ENCODE peak calls at places on chromosomes 3 and 15, in eight cellular contexts. M is cerebellar cortex; W is right lobe of liver; D is NCI-H748 treated with DMSO at 0.1 percent for 48 hours; E is activated T-helper 1 cell treated with Interleukin-2 at 50 U/mL for 16 hours; K is NAMALWA; H is stimulated activated CD4-positive, alpha-beta T cell treated with anti-CD3 and anti-CD28 coated beads, Interleukin-2, amount 100 ng/mL, for 48 hours; U is psoas muscle. S is an unnamed sample.

GRCh38 chr3:149167898-149168297 is 38.5 kb downstream of the HPS3 start:
- DNase-seq in M (no peak), W (no peak), D (no peak), E (no peak), K (no peak), H (no peak), U (no peak), S (no peak)

GRCh38 chr3:11662392-11662990 is 18.8 kb upstream of the VGLL4 start:
- DNase-seq in M (no peak), W (no peak), D (no peak), E (no peak), K (no peak), H (no peak), U (no peak), S (peak; percentile 62)

GRCh38 chr3:134354612-134355275 is 19.5 kb downstream of the AMOTL2 start:
- DNase-seq in M (peak; percentile 75), W (no peak), D (no peak), E (no peak), K (no peak), H (no peak), U (peak; percentile 27), S (no peak)

GRCh38 chr15:44729394-44729913 is 6.9 kb upstream of the TRIM69 start:
- DNase-seq in M (peak; percentile 37), W (peak; percentile 60), D (peak; percentile 29), E (no peak), K (peak; percentile 67), H (no peak), U (peak; percentile 54), S (peak; percentile 60)

GRCh38 chr15:84631706-84632272 is 22.3 kb downstream of the WDR73 start:
- DNase-seq in M (no peak), W (no peak), D (no peak), E (no peak), K (no peak), H (no peak), U (no peak), S (no peak)

GRCh38 chr15:98933376-98933775 is 74.2 kb downstream of the PGPEP1L start:
- DNase-seq in M (no peak), W (no peak), D (no peak), E (no peak), K (no peak), H (no peak), U (no peak), S (no peak)

GRCh38 chr3:122947086-122947611 is 80.4 kb downstream of the SEMA5B start:
- DNase-seq in M (no peak), W (no peak), D (no peak), E (no peak), K (no peak), H (no peak), U (no peak), S (no peak)

GRCh38 chr3:108493862-108494261 is 16.5 kb downstream of the MYH15 start:
- DNase-seq in M (no peak), W (no peak), D (no peak), E (no peak), K (no peak), H (no peak), U (no peak), S (peak; percentile 32)

GRCh38 chr15:71806452-71806931 is 3.9 kb upstream of the NR2E3 start:
- DNase-seq in M (no peak), W (no peak), D (no peak), E (no peak), K (no peak), H (no peak), U (no peak), S (peak; percentile 37)

GRCh38 chr15:69557340-69558137 is 104.9 kb downstream of the RPLP1 start:
- DNase-seq in M (no peak), W (peak; percentile 90), D (peak; percentile 90), E (no peak), K (no peak), H (no peak), U (no peak), S (no peak)

GRCh38 chr3:103389356-103389755 is 954.5 kb downstream of the ZPLD1 start:
- DNase-seq in M (no peak), W (no peak), D (no peak), E (no peak), K (no peak), H (no peak), U (no peak), S (no peak)

GRCh38 chr3:71846189-71846588 is 61.2 kb upstream of the PROK2 start:
- DNase-seq in M (no peak), W (no peak), D (no peak), E (no peak), K (no peak), H (no peak), U (no peak), S (no peak)

GRCh38 chr3:160379628-160380214 is 19.3 kb downstream of the IFT80 start:
- DNase-seq in M (no peak), W (no peak), D (no peak), E (no peak), K (no peak), H (no peak), U (no peak), S (peak; percentile 67)

GRCh38 chr3:53242642-53243041 is 13.2 kb downstream of the TKT start:
- DNase-seq in M (no peak), W (no peak), D (no peak), E (no peak), K (no peak), H (no peak), U (no peak), S (no peak)

GRCh38 chr15:90101130-90101968 is 919 bp downstream of the IDH2 start:
- DNase-seq in M (peak; percentile 83), W (peak; percentile 91), D (peak; percentile 0), E (no peak), K (peak; percentile 44), H (no peak), U (peak; percentile 73), S (peak; percentile 87)

GRCh38 chr15:25728816-25729215 is 134.3 kb downstream of the ATP10A start:
- DNase-seq in M (no peak), W (peak; percentile 20), D (no peak), E (no peak), K (no peak), H (no peak), U (no peak), S (no peak)

GRCh38 chr3:190807719-190808375 is 54.6 kb downstream of the GMNC start:
- DNase-seq in M (no peak), W (peak; percentile 96), D (peak; percentile 54), E (no peak), K (no peak), H (no peak), U (peak; percentile 76), S (no peak)

GRCh38 chr3:55059027-55059629 is 131.3 kb upstream of the LRTM1 start:
- DNase-seq in M (no peak), W (no peak), D (no peak), E (no peak), K (no peak), H (no peak), U (no peak), S (no peak)

GRCh38 chr3:46668116-46668515 is 25.4 kb downstream of the ALS2CL start:
- DNase-seq in M (no peak), W (peak; percentile 41), D (no peak), E (no peak), K (no peak), H (no peak), U (peak; percentile 39), S (no peak)

GRCh38 chr15:68553994-68554715 is 24.6 kb upstream of the CORO2B start:
- DNase-seq in M (peak; percentile 88), W (peak; percentile 69), D (peak; percentile 43), E (peak; percentile 30), K (peak; percentile 84), H (peak; percentile 86), U (no peak), S (peak; percentile 92)

GRCh38 chr3:184145120-184145524 is 10.0 kb downstream of the EIF2B5 start:
- DNase-seq in M (peak; percentile 74), W (no peak), D (no peak), E (no peak), K (peak; percentile 46), H (no peak), U (peak; percentile 62), S (peak; percentile 80)

GRCh38 chr3:43968465-43968864 is 273.2 kb upstream of the TOPAZ1 start:
- DNase-seq in M (no peak), W (no peak), D (peak; percentile 16), E (no peak), K (no peak), H (no peak), U (no peak), S (peak; percentile 80)

S was measured in GM23338.